ENCODE peak calls at places on chromosomes 4 and X, in ten cellular contexts. W is KBM-7; Z is activated CD4-positive, alpha-beta T cell treated with anti-CD3 and anti-CD28 coated beads, Interleukin-2, amount 10 ng/mL, durations not matched to agents 7 days and 5 days; V is AG20443; P is kidney glomerular epithelial cell; N is A549; T is foreskin fibroblast; H is Calu3; Q is T-helper 2 cell; C is NCI-H2029 treated with DMSO at 0.1 percent for 48 hours. R is an unnamed sample.

GRCh38 chrX:73829890-73830466 is 267.0 kb downstream of the CHIC1 start:
- DNase-seq in H (no peak), P (no peak), V (no peak), W (no peak), Z (no peak), C (no peak), Q (no peak), T (no peak), N (no peak), R (no peak)

GRCh38 chr4:26141101-26141830 is 179.5 kb upstream of the RBPJ start:
- DNase-seq in Z (no peak), Q (no peak), H (no peak), N (no peak), C (no peak), V (no peak), T (peak), P (no peak), W (no peak), R (no peak)

GRCh38 chrX:54978448-54978847 is 15.5 kb downstream of the PFKFB1 start:
- DNase-seq in P (peak), N (peak), Q (no peak), V (no peak), C (no peak), H (no peak), W (no peak), T (no peak), Z (no peak), R (no peak)

GRCh38 chrX:20252392-20253231 is 14.1 kb downstream of the RPS6KA3 start:
- DNase-seq in Z (peak), H (peak), C (no peak), W (peak), N (peak), T (no peak), P (peak), V (peak), Q (peak), R (no peak)

GRCh38 chrX:49071877-49072711 is 1.7 kb downstream of the PRAF2 start:
- DNase-seq in W (no peak), H (no peak), N (no peak), Q (no peak), T (peak), C (no peak), Z (no peak), P (peak), V (peak), R (no peak)

GRCh38 chr4:61638600-61638999 is 438.5 kb downstream of the ADGRL3 start:
- DNase-seq in C (no peak), Q (no peak), Z (no peak), W (no peak), N (no peak), P (no peak), H (no peak), T (no peak), V (no peak), R (no peak)

GRCh38 chr4:160485071-160485687 is 1382.3 kb downstream of the RAPGEF2 start:
- DNase-seq in C (no peak), T (no peak), Q (no peak), P (no peak), N (no peak), Z (no peak), V (no peak), H (no peak), W (no peak), R (no peak)

GRCh38 chrX:79288723-79289122 is 78.4 kb downstream of the ITM2A start:
- DNase-seq in H (no peak), Z (no peak), P (no peak), W (no peak), V (no peak), C (no peak), N (no peak), T (no peak), Q (no peak), R (no peak)

GRCh38 chr4:76640252-76640925 is 205.4 kb downstream of the SHROOM3 start:
- DNase-seq in V (no peak), C (peak), W (no peak), T (no peak), P (no peak), Z (no peak), H (no peak), N (no peak), Q (no peak), R (no peak)

GRCh38 chr4:60033826-60034225 is 1166.3 kb upstream of the ADGRL3 start:
- DNase-seq in N (no peak), W (no peak), V (no peak), C (no peak), H (no peak), P (no peak), Z (no peak), Q (no peak), T (no peak), R (no peak)

GRCh38 chrX:70480660-70481018 is 36.0 kb downstream of the DLG3 start:
- DNase-seq in H (no peak), V (no peak), W (no peak), Z (no peak), Q (no peak), P (no peak), C (no peak), T (no peak), N (no peak), R (no peak)

GRCh38 chr4:26360864-26361263 is 40.0 kb downstream of the RBPJ start:
- DNase-seq in V (no peak), N (no peak), Z (no peak), W (no peak), Q (no peak), H (no peak), C (no peak), T (no peak), P (no peak), R (no peak)

GRCh38 chrX:131821945-131822622 is 201.0 kb upstream of the STK26 start:
- DNase-seq in Q (no peak), W (no peak), N (peak), H (no peak), P (no peak), V (no peak), T (no peak), Z (no peak), C (no peak), R (no peak)

GRCh38 chr4:39169426-39169825 is 12.9 kb upstream of the WDR19 start:
- DNase-seq in P (peak), Q (no peak), C (no peak), H (no peak), V (no peak), W (peak), Z (no peak), N (no peak), T (no peak), R (peak)

GRCh38 chrX:108399427-108400165 is 38.6 kb downstream of the COL4A6 start:
- DNase-seq in P (no peak), V (peak), Z (no peak), N (peak), W (no peak), T (peak), Q (no peak), C (no peak), H (no peak), R (no peak)

GRCh38 chr4:70737006-70737405 is 15.2 kb downstream of the RUFY3 start:
- DNase-seq in N (no peak), V (no peak), P (no peak), Q (no peak), H (no peak), C (no peak), T (no peak), W (no peak), Z (peak), R (no peak)

GRCh38 chrX:46328133-46328532 is 217.1 kb downstream of the ZNF674 start:
- DNase-seq in C (no peak), Q (no peak), T (no peak), N (no peak), V (no peak), H (no peak), Z (no peak), W (no peak), P (no peak), R (no peak)

GRCh38 chrX:110374544-110374943 is 15.9 kb downstream of the RTL9 start:
- DNase-seq in P (no peak), Q (no peak), H (no peak), Z (no peak), W (no peak), V (no peak), C (no peak), N (no peak), T (no peak), R (no peak)

GRCh38 chr4:159212675-159213297 is 109.9 kb downstream of the RAPGEF2 start:
- DNase-seq in N (no peak), T (no peak), W (no peak), Q (no peak), C (no peak), V (no peak), H (no peak), Z (no peak), P (no peak), R (no peak)

GRCh38 chr4:113468165-113469022 is 293.1 kb downstream of the CAMK2D start:
- DNase-seq in T (peak), Z (peak), P (peak), C (no peak), W (no peak), Q (no peak), N (peak), H (peak), V (peak), R (peak)

GRCh38 chrX:143669395-143669794 is 33.5 kb upstream of the SLITRK4 start:
- DNase-seq in H (no peak), W (peak), Z (no peak), Q (no peak), C (no peak), T (no peak), N (no peak), V (peak), P (no peak), R (peak)

GRCh38 chr4:182556576-182556975 is 313.4 kb downstream of the TENM3 start:
- DNase-seq in P (no peak), V (no peak), W (no peak), C (peak), T (no peak), H (no peak), Z (no peak), Q (no peak), N (no peak), R (peak)

GRCh38 chr4:149009223-149009622 is 567.0 kb upstream of the NR3C2 start:
- DNase-seq in Z (no peak), N (no peak), C (no peak), V (no peak), H (no peak), T (no peak), P (no peak), Q (no peak), W (no peak), R (no peak)

GRCh38 chr4:972651-973424 is 531 bp downstream of the DGKQ start:
- DNase-seq in W (no peak), P (no peak), C (no peak), T (peak), H (peak), N (no peak), Q (peak), Z (peak), V (peak), R (no peak)